ENCODE peak calls at places on chromosomes 16 and 17, in four cellular contexts. One of them, this sample, is unnamed. For H3K4me1, the result is how much of the 10 kb centered on the place peaks cover.

GRCh38 chr16:46972429-46972970 is 974 bp downstream of the DNAJA2 start:
- DNase-seq in H9: no peak
- DNase-seq in BE2C: no peak
- DNase-seq in left ventricle myocardium inferior: no peak
- DNase-seq in this sample: no peak

GRCh38 chr16:27235055-27235937 is 32.0 kb downstream of the KDM8 start:
- DNase-seq in BE2C: peak
- DNase-seq in H9: peak
- DNase-seq in left ventricle myocardium inferior: peak
- DNase-seq in this sample: peak

GRCh38 chr16:69485361-69485760 is 60.9 kb downstream of the CYB5B start:
- DNase-seq in H9: no peak
- DNase-seq in BE2C: no peak
- DNase-seq in left ventricle myocardium inferior: no peak
- DNase-seq in this sample: no peak

GRCh38 chr17:69144621-69145255 is 3.0 kb upstream of the ABCA6 start:
- DNase-seq in left ventricle myocardium inferior: no peak
- DNase-seq in H9: no peak
- DNase-seq in BE2C: no peak
- DNase-seq in this sample: no peak

GRCh38 chr16:25100511-25100910 is 11.0 kb upstream of the LCMT1 start:
- DNase-seq in BE2C: no peak
- DNase-seq in left ventricle myocardium inferior: no peak
- DNase-seq in H9: no peak
- DNase-seq in this sample: no peak

GRCh38 chr16:47258874-47259461 is 115.2 kb upstream of the NETO2 start:
- DNase-seq in BE2C: peak
- DNase-seq in left ventricle myocardium inferior: no peak
- DNase-seq in H9: peak
- DNase-seq in this sample: no peak

GRCh38 chr17:70478883-70479282 is 309.6 kb downstream of the KCNJ2 start:
- DNase-seq in left ventricle myocardium inferior: peak
- DNase-seq in H9: no peak
- DNase-seq in BE2C: no peak
- DNase-seq in this sample: peak

GRCh38 chr17:56142325-56142724 is 10.9 kb upstream of the ANKFN1 start:
- DNase-seq in BE2C: no peak
- DNase-seq in left ventricle myocardium inferior: no peak
- DNase-seq in H9: no peak
- DNase-seq in this sample: no peak

GRCh38 chr16:84175351-84176081 is 11.3 kb downstream of the TAF1C start:
- DNase-seq in BE2C: peak
- DNase-seq in H9: peak
- DNase-seq in left ventricle myocardium inferior: no peak
- DNase-seq in this sample: peak

GRCh38 chr17:32625971-32626370 is 139.2 kb downstream of the CDK5R1 start:
- DNase-seq in BE2C: no peak
- DNase-seq in H9: no peak
- DNase-seq in left ventricle myocardium inferior: no peak
- DNase-seq in this sample: no peak

GRCh38 chr17:47265983-47266541 is 12.4 kb downstream of the ITGB3 start:
- DNase-seq in H9: no peak
- DNase-seq in left ventricle myocardium inferior: no peak
- DNase-seq in BE2C: no peak
- DNase-seq in this sample: no peak

GRCh38 chr17:81558941-81559806 is 7.0 kb upstream of the FAAP100 start:
- DNase-seq in H9: peak
- DNase-seq in BE2C: peak
- DNase-seq in left ventricle myocardium inferior: peak
- DNase-seq in this sample: no peak

GRCh38 chr17:42038221-42038973 is 12.0 kb downstream of the C17orf113 start:
- DNase-seq in left ventricle myocardium inferior: no peak
- DNase-seq in BE2C: no peak
- DNase-seq in H9: no peak
- DNase-seq in this sample: no peak

GRCh38 chr16:11308493-11309283 is 27.6 kb upstream of the PRM1 start:
- DNase-seq in left ventricle myocardium inferior: no peak
- DNase-seq in H9: peak
- DNase-seq in BE2C: peak
- DNase-seq in this sample: no peak

GRCh38 chr16:30700971-30701370 is 2.0 kb downstream of the SRCAP start:
- DNase-seq in H9: no peak
- DNase-seq in BE2C: no peak
- DNase-seq in left ventricle myocardium inferior: no peak
- DNase-seq in this sample: no peak

GRCh38 chr17:13544292-13544691 is 57.4 kb downstream of the HS3ST3A1 start:
- DNase-seq in H9: no peak
- DNase-seq in left ventricle myocardium inferior: no peak
- DNase-seq in BE2C: peak
- DNase-seq in this sample: no peak

GRCh38 chr16:58563235-58563634 is 47.9 kb downstream of the SETD6 start:
- DNase-seq in left ventricle myocardium inferior: no peak
- DNase-seq in H9: no peak
- DNase-seq in BE2C: no peak
- DNase-seq in this sample: no peak

GRCh38 chr17:1966274-1967086 is 58.7 kb downstream of the RTN4RL1 start:
- DNase-seq in BE2C: no peak
- DNase-seq in left ventricle myocardium inferior: no peak
- DNase-seq in H9: no peak
- DNase-seq in this sample: no peak

GRCh38 chr17:6927290-6927844 is 68.5 kb upstream of the ALOX12 start:
- DNase-seq in left ventricle myocardium inferior: no peak
- DNase-seq in BE2C: no peak
- DNase-seq in H9: no peak
- DNase-seq in this sample: no peak

GRCh38 chr17:76868176-76868668 is at the start of gene MGAT5B:
- DNase-seq in BE2C: peak
- DNase-seq in left ventricle myocardium inferior: peak
- DNase-seq in H9: peak
- DNase-seq in this sample: peak

GRCh38 chr16:84737192-84737591 is 37.4 kb downstream of the USP10 start:
- DNase-seq in BE2C: no peak
- DNase-seq in H9: no peak
- DNase-seq in left ventricle myocardium inferior: no peak
- DNase-seq in this sample: no peak

GRCh38 chr17:77822302-77823030 is 136.0 kb upstream of the TNRC6C start:
- DNase-seq in H9: no peak
- DNase-seq in BE2C: no peak
- DNase-seq in left ventricle myocardium inferior: peak
- DNase-seq in this sample: no peak

GRCh38 chr16:86515780-86516617 is 5.7 kb downstream of the FOXF1 start:
- DNase-seq in BE2C: no peak
- DNase-seq in H9: peak
- DNase-seq in left ventricle myocardium inferior: no peak
- DNase-seq in this sample: no peak

GRCh38 chr17:67503184-67503583 is 126.1 kb downstream of the PITPNC1 start:
- DNase-seq in BE2C: peak
- DNase-seq in left ventricle myocardium inferior: no peak
- DNase-seq in H9: peak
- DNase-seq in this sample: no peak

GRCh38 chr17:42920922-42921321 is 20.3 kb downstream of the G6PC1 start:
- DNase-seq in BE2C: no peak
- DNase-seq in left ventricle myocardium inferior: peak
- DNase-seq in H9: no peak
- DNase-seq in this sample: no peak

GRCh38 chr17:80750263-80750662 is 205.6 kb downstream of the RPTOR start:
- DNase-seq in left ventricle myocardium inferior: no peak
- DNase-seq in BE2C: no peak
- DNase-seq in H9: peak
- DNase-seq in this sample: no peak

GRCh38 chr16:66360624-66361324 is 5.7 kb upstream of the CDH5 start:
- DNase-seq in BE2C: no peak
- DNase-seq in left ventricle myocardium inferior: peak
- DNase-seq in H9: no peak
- DNase-seq in this sample: no peak

GRCh38 chr17:7711356-7711755 is 6.2 kb upstream of the DNAH2 start:
- DNase-seq in left ventricle myocardium inferior: no peak
- DNase-seq in BE2C: no peak
- DNase-seq in H9: peak
- DNase-seq in this sample: no peak

DNA sequence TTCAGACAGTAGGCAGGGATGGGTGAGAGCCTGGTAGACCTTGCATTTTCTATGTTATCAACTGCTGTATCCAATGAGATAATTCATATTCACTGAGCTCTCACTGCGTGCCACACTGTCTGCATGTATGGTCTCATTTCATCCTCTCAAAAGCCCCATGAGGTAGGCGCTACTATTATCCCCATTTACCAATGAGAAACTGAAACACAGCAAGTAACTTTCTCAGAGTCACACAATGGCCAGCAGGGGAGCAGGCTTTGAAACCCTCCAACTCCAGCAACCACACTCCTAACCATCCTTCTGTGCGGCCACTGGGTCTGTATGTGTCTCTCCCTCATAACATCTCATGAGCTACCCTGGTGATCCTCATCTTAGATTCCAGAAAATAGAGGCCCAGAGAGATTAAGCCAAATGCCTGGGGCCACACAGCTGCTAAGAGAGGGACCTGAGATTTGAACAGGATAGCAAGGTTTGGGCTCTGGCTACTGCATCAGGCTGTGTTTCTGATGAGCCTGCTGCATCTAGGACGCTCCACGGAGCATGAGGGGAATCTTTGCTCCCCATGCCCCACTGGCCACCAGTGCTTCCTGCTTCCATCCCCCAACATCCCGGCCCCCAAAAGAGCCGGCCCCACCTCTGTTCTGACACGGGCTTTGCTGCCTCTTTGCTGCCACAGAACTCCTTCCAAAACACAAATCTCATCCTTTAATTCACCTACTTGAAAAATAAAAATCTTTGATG is 3.2 kb downstream of the CCR7 start:
- DNase-seq in left ventricle myocardium inferior: no peak
- DNase-seq in H9: peak
- DNase-seq in BE2C: no peak
- DNase-seq in this sample: no peak
- H3K4me1 ChIP-seq in left ventricle myocardium inferior: under half
- H3K4me1 ChIP-seq in H9: under half
- H3K4me1 ChIP-seq in BE2C: under half
- H3K4me1 ChIP-seq in this sample: under half

DNA sequence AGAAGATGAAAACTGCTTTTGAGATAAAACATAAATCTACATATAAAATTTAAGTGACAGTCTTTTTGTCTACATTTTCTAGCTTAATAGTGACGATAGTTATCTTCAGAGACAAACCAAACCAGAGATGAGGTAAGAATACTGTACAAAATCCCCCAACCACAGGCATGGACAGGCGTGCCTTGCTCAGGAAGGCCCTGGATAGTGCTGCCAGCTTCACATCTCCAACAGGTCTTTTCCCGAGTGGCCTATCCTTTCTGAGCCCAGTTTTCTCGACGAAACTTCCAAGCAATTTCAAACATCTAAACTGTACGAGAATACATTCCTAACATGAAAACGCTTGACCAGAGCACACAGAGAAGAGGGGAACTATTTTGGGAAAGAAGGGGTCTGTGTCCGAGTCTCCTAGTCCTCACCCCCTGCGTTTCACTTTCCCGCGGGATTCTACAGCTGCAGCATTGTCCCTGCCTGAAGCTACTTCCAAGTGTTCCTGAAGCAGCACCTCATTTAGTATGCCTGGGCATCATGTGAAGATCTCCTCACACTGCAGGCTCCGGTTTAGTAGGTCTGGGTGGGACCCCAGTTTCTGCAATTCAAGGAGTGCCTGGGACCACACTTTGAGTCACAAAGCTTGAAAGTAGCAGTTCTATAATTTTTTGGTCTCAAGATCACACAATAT is 37.8 kb downstream of the GNA13 start:
- DNase-seq in H9: no peak
- DNase-seq in BE2C: no peak
- DNase-seq in left ventricle myocardium inferior: no peak
- DNase-seq in this sample: no peak
- H3K4me1 ChIP-seq in H9: under half
- H3K4me1 ChIP-seq in BE2C: under half
- H3K4me1 ChIP-seq in left ventricle myocardium inferior: half or more
- H3K4me1 ChIP-seq in this sample: half or more

GRCh38 chr17:63833741-63834373 is 6.4 kb upstream of the FTSJ3 start:
- DNase-seq in left ventricle myocardium inferior: no peak
- DNase-seq in BE2C: no peak
- DNase-seq in H9: no peak
- DNase-seq in this sample: no peak

GRCh38 chr17:63832455-63832854 is 5.0 kb upstream of the FTSJ3 start:
- DNase-seq in H9: no peak
- DNase-seq in BE2C: no peak
- DNase-seq in left ventricle myocardium inferior: no peak
- DNase-seq in this sample: no peak

GRCh38 chr17:63834431-63835166 is 7.1 kb upstream of the FTSJ3 start:
- DNase-seq in left ventricle myocardium inferior: no peak
- DNase-seq in H9: peak
- DNase-seq in BE2C: peak
- DNase-seq in this sample: peak

GRCh38 chr17:63832014-63832413 is 4.6 kb upstream of the FTSJ3 start:
- DNase-seq in BE2C: no peak
- DNase-seq in left ventricle myocardium inferior: no peak
- DNase-seq in H9: no peak
- DNase-seq in this sample: no peak

GRCh38 chr17:63833026-63833740 is 5.7 kb upstream of the FTSJ3 start:
- DNase-seq in H9: no peak
- DNase-seq in left ventricle myocardium inferior: no peak
- DNase-seq in BE2C: no peak
- DNase-seq in this sample: no peak
- H3K4me1 ChIP-seq in H9: under half
- H3K4me1 ChIP-seq in left ventricle myocardium inferior: half or more
- H3K4me1 ChIP-seq in BE2C: under half
- H3K4me1 ChIP-seq in this sample: under half

GRCh38 chr16:89385712-89386111 is 104.6 kb downstream of the ANKRD11 start:
- DNase-seq in left ventricle myocardium inferior: no peak
- DNase-seq in BE2C: no peak
- DNase-seq in H9: no peak
- DNase-seq in this sample: no peak
- H3K4me1 ChIP-seq in left ventricle myocardium inferior: half or more
- H3K4me1 ChIP-seq in BE2C: under half
- H3K4me1 ChIP-seq in H9: under half
- H3K4me1 ChIP-seq in this sample: under half

GRCh38 chr17:38421224-38421841 is 6.9 kb upstream of the ARHGAP23 start:
- DNase-seq in left ventricle myocardium inferior: no peak
- DNase-seq in BE2C: peak
- DNase-seq in H9: peak
- DNase-seq in this sample: no peak
- H3K4me1 ChIP-seq in left ventricle myocardium inferior: half or more
- H3K4me1 ChIP-seq in BE2C: under half
- H3K4me1 ChIP-seq in H9: under half
- H3K4me1 ChIP-seq in this sample: under half

This sample was measured in gastrocnemius medialis.